ENCODE peak calls at places on chromosomes 13 and 19, in eight cellular contexts. U is psoas muscle, X is neural progenitor cell, C is tibial artery, B is astrocyte of the spinal cord, S is OCI-LY7, V is cardiac fibroblast, P is cardiac muscle cell. T is an unnamed sample.

GRCh38 chr13:47499358-47500150 is 501.5 kb downstream of the SUCLA2 start:
- DNase-seq in S (no peak), U (no peak), C (no peak), V (peak), B (peak), P (peak), X (no peak), T (no peak)

GRCh38 chr13:23960566-23961156 is 63.4 kb upstream of the C1QTNF9B start:
- DNase-seq in P (peak), S (peak), U (no peak), B (peak), C (no peak), X (peak), V (peak), T (peak)

GRCh38 chr13:84455143-84455905 is 573.0 kb upstream of the SLITRK1 start:
- DNase-seq in P (no peak), C (no peak), X (no peak), V (no peak), U (no peak), S (peak), B (no peak), T (no peak)

GRCh38 chr13:49214917-49215376 is 5.2 kb upstream of the MLNR start:
- DNase-seq in U (peak), V (peak), S (peak), B (no peak), P (peak), C (peak), X (no peak), T (peak)

GRCh38 chr13:45257638-45258338 is 56.9 kb upstream of the KCTD4 start:
- DNase-seq in P (no peak), S (no peak), C (no peak), B (peak), U (no peak), X (no peak), V (no peak), T (no peak)

GRCh38 chr19:43765109-43765876 is 10.5 kb upstream of the SMG9 start:
- DNase-seq in U (peak), V (peak), X (no peak), S (peak), B (peak), P (peak), C (peak), T (peak)

GRCh38 chr13:55654243-55654642 is 1486.5 kb upstream of the PRR20A start:
- DNase-seq in U (no peak), X (no peak), P (no peak), C (no peak), S (no peak), V (no peak), B (no peak), T (no peak)

GRCh38 chr19:47681936-47682335 is 31.3 kb upstream of the EHD2 start:
- DNase-seq in B (no peak), P (no peak), C (no peak), S (no peak), X (no peak), U (no peak), V (no peak), T (no peak)

GRCh38 chr19:55406091-55406868 is 1.3 kb downstream of the UBE2S start:
- DNase-seq in X (no peak), B (no peak), C (no peak), S (peak), V (no peak), P (no peak), U (no peak), T (no peak)

GRCh38 chr19:6724631-6725185 is 4.3 kb upstream of the C3 start:
- DNase-seq in B (no peak), U (no peak), V (no peak), C (no peak), S (no peak), X (no peak), P (no peak), T (no peak)

GRCh38 chr19:10617409-10618121 is 7.8 kb upstream of the SLC44A2 start:
- DNase-seq in U (no peak), P (peak), V (peak), C (no peak), S (no peak), X (no peak), B (peak), T (no peak)

GRCh38 chr19:2270157-2270571 is 11.8 kb downstream of the PEAK3 start:
- DNase-seq in B (no peak), S (peak), P (no peak), X (peak), U (peak), C (peak), V (peak), T (no peak)

GRCh38 chr13:30133976-30134375 is 173.4 kb downstream of the KATNAL1 start:
- DNase-seq in V (no peak), P (no peak), X (no peak), S (no peak), U (no peak), B (no peak), C (no peak), T (no peak)

GRCh38 chr13:47594833-47595232 is 406.2 kb downstream of the SUCLA2 start:
- DNase-seq in U (no peak), V (peak), P (peak), X (peak), B (no peak), C (no peak), S (peak), T (peak)

GRCh38 chr19:21568816-21569496 is 63.6 kb downstream of the ZNF429 start:
- DNase-seq in S (no peak), V (peak), X (no peak), B (peak), P (peak), U (peak), C (peak), T (peak)

GRCh38 chr19:17090501-17091074 is 15.0 kb downstream of the MYO9B start:
- DNase-seq in C (no peak), X (no peak), U (no peak), B (no peak), V (peak), P (peak), S (no peak), T (peak)

GRCh38 chr13:105825071-105825470 is 710.4 kb downstream of the EFNB2 start:
- DNase-seq in B (no peak), S (no peak), C (no peak), V (no peak), P (no peak), X (no peak), U (no peak), T (no peak)

GRCh38 chr19:45485301-45486077 is 11.4 kb downstream of the RTN2 start:
- DNase-seq in S (peak), V (peak), X (peak), P (peak), C (peak), B (peak), U (peak), T (peak)

GRCh38 chr19:17865364-17866311 is 5.9 kb downstream of the RPL18A start:
- DNase-seq in P (no peak), B (no peak), S (no peak), C (no peak), V (no peak), U (no peak), X (no peak), T (peak)

GRCh38 chr13:59371229-59371628 is 792.5 kb downstream of the DIAPH3 start:
- DNase-seq in X (no peak), U (no peak), V (no peak), C (no peak), P (no peak), B (no peak), S (no peak), T (no peak)

GRCh38 chr19:7366701-7367420 is 18.1 kb downstream of the ARHGEF18 start:
- DNase-seq in V (peak), X (peak), C (no peak), U (no peak), P (peak), B (peak), S (peak), T (peak)

GRCh38 chr19:51615991-51616390 is 14.2 kb downstream of the SIGLEC5 start:
- DNase-seq in B (no peak), P (no peak), X (no peak), S (no peak), C (no peak), V (no peak), U (no peak), T (no peak)

GRCh38 chr19:47495478-47496372 is 11.7 kb upstream of the KPTN start:
- DNase-seq in P (no peak), U (no peak), B (no peak), S (no peak), V (no peak), X (no peak), C (no peak), T (no peak)

GRCh38 chr13:107271226-107271625 is 703.3 kb upstream of the ARGLU1 start:
- DNase-seq in P (peak), B (peak), S (no peak), C (no peak), X (peak), V (peak), U (no peak), T (no peak)

GRCh38 chr19:18504886-18505610 is 16.8 kb downstream of the ELL start:
- DNase-seq in X (no peak), U (no peak), V (no peak), P (no peak), S (no peak), B (no peak), C (no peak), T (peak)

GRCh38 chr13:48156466-48156865 is 61.6 kb upstream of the MED4 start:
- DNase-seq in V (no peak), U (no peak), C (peak), X (no peak), P (no peak), S (peak), B (no peak), T (peak)

GRCh38 chr13:30569901-30570576 is 47.7 kb upstream of the USPL1 start:
- DNase-seq in C (peak), X (no peak), V (peak), B (peak), P (peak), S (no peak), U (peak), T (peak)

GRCh38 chr13:71677114-71677513 is 189.9 kb downstream of the DACH1 start:
- DNase-seq in C (no peak), S (no peak), P (no peak), V (no peak), U (no peak), X (no peak), B (no peak), T (no peak)

GRCh38 chr13:111658150-111659100 is 338.0 kb downstream of the TEX29 start:
- DNase-seq in S (no peak), U (no peak), X (peak), V (no peak), C (no peak), P (no peak), B (no peak), T (no peak)

GRCh38 chr19:17893766-17894165 is 22.0 kb downstream of the SLC5A5 start:
- DNase-seq in V (no peak), U (no peak), X (no peak), C (no peak), S (no peak), P (no peak), B (no peak), T (no peak)

GRCh38 chr19:4343056-4343844 is at the start of gene MPND:
- DNase-seq in B (peak), S (peak), C (peak), V (peak), U (peak), X (peak), P (peak), T (peak)

GRCh38 chr13:113928701-113929627 is 44.9 kb downstream of the C13orf46 start:
- DNase-seq in P (peak), B (peak), C (peak), V (peak), X (no peak), S (no peak), U (peak), T (no peak)

GRCh38 chr19:15871570-15871969 is 26.3 kb downstream of the CYP4F2 start:
- DNase-seq in B (no peak), U (no peak), S (no peak), P (no peak), X (no peak), C (no peak), V (no peak), T (peak)

GRCh38 chr13:30020726-30021312 is 170.4 kb upstream of the UBL3 start:
- DNase-seq in C (no peak), X (no peak), V (no peak), P (no peak), U (no peak), B (peak), S (no peak), T (no peak)

GRCh38 chr19:40279120-40279551 is 6.0 kb downstream of the AKT2 start:
- DNase-seq in X (no peak), C (peak), S (no peak), U (peak), B (peak), P (peak), V (peak), T (no peak)

GRCh38 chr13:113555141-113555540 is 29.4 kb upstream of the TFDP1 start:
- DNase-seq in P (no peak), B (no peak), V (no peak), U (no peak), C (no peak), X (no peak), S (no peak), T (no peak)

GRCh38 chr19:53394522-53394973 is 401 bp upstream of the ZNF765 start:
- DNase-seq in P (peak), C (peak), B (no peak), X (peak), S (no peak), V (no peak), U (peak), T (no peak)

DNA sequence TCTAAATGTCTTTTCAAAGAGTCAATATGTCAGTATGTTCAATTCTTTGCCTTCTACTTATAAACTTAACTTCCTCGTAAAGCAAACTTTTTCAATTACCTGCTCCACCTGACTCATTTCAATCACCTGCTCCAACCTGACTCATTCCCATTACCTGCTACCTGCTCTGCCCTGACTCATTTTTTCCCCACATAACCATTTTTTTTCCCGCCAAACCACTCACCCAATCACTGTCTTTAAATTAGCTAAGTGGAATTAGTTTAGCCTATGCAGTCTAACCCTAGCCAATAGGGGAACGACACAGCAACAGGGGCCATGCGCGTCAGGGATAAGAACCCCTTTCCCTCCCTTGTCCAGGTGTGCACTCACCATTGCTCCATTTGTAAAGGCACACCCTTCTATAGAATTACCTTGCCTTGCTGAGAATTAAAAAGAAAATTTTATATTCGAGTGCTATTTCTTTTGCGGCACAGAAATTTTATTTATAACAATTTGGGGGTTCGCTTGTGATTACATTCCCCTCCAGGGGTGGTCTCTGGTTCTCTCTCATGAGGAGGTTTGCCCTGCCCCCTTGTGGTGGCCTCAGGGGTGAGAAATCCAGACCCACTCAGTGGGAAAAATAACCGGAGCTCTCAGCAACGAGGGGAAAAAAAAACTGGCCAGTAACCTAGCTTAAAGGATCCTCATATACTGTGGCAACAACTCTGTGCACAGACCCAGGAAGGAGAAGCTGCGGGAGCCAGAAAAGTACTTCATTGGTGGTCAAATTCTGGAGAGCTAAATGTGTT is 193.1 kb downstream of the ZNF486 start:
- DNase-seq in P (no peak), V (no peak), B (no peak), X (peak), U (no peak), S (peak), C (no peak), T (peak)
- TF ChIP-seq CTCF in P (no peak), V (no peak), B (no peak), X (peak), U (no peak), S (peak), C (no peak), T (no peak)

DNA sequence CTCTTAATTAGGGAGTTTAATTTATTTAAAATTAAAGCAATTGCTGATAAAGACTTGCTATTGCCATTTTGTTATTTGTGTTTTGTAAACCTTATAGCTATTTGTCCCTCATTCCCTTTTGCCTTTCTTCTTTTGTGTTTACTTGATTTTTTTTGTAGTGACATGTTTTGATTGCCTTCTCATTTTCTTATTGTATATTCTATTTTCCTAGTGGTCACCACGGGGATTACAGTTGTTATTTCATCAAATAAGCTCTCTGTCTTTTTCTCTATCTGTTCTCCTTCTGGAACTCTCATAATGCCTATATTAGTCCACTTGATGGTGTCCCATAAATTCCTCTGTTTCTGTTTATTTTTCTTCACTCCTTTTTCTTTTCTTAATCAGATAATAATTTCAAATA is 64.4 kb upstream of the FRY start:
- DNase-seq in X (no peak), U (no peak), S (peak), C (no peak), P (no peak), B (no peak), V (no peak), T (no peak)
- TF ChIP-seq CTCF in X (peak), U (no peak), S (peak), C (no peak), P (peak), B (peak), V (peak), T (no peak)

GRCh38 chr19:29524201-29524911 is 1.4 kb upstream of the VSTM2B start:
- DNase-seq in V (no peak), C (no peak), B (no peak), S (no peak), X (peak), P (no peak), U (no peak), T (no peak)
- TF ChIP-seq CTCF in V (no peak), C (no peak), B (no peak), S (no peak), X (peak), P (no peak), U (no peak), T (no peak)

DNA sequence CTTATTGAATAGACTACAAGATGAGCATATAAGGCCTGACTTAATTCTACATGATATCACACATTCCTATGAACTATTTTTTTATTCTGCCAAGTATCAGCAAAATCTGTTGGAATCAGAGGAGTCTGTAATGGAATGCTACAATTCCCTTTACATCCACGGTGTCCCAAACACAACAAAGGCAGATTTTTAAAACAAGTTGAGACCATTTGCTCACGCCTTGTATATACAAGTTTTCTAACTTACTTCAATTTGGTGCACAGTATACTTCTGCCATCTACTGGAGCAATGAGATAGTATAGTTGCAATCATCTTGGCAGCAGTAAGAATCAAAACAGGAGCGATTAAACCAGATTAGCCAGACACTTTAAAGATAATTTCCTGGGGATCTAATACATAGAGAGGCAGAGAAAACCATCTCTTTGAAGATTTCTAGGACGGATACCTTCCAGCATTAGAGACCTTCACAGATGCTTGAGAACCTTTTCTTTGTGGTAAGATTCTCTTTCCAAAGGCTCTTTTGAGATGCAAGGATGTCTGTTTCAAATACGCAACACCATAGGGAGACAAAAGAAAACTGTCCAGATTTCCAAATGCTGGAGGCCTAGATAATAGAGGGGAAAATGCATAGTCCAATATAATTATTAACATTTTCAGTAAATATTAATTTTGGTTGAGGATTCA is 302.0 kb upstream of the MIR17HG start:
- DNase-seq in S (peak), V (peak), P (peak), X (peak), C (no peak), U (no peak), B (peak), T (no peak)
- TF ChIP-seq CTCF in S (no peak), V (no peak), P (peak), X (peak), C (no peak), U (no peak), B (peak), T (no peak)

DNA sequence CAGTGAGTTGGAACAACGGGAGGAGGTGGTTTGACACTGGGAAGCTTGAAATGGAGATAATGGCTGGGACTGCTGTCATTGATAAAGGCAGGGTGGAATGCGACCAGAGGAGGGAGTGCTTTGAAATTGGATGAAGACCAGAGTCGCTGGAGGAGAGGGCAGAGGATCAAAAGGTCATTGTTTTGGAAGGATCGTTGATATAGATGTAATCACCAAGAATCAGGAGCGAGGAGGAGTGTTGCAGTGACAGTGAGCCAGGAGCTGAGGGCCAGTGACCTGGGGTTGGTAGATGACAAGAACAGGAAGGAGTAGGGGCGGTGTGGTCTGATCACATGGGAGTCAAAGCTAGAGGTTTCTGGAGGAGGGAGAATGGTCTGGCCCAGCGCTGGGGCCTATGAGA is 25.3 kb downstream of the TM9SF2 start:
- DNase-seq in C (no peak), V (no peak), S (no peak), B (no peak), X (peak), P (peak), U (no peak), T (peak)
- TF ChIP-seq CTCF in C (no peak), V (no peak), S (no peak), B (no peak), X (no peak), P (no peak), U (no peak), T (no peak)

GRCh38 chr19:640606-641170 is 1.0 kb downstream of the FGF22 start:
- DNase-seq in U (no peak), C (no peak), P (no peak), B (no peak), S (no peak), V (no peak), X (no peak), T (no peak)

GRCh38 chr19:641702-642101 is 2.0 kb downstream of the FGF22 start:
- DNase-seq in V (no peak), U (peak), C (no peak), B (no peak), S (no peak), X (no peak), P (no peak), T (no peak)

GRCh38 chr19:640156-640548 is 473 bp downstream of the FGF22 start:
- DNase-seq in P (no peak), X (no peak), U (no peak), S (no peak), B (no peak), C (no peak), V (no peak), T (no peak)

GRCh38 chr19:638901-639250 is 803 bp upstream of the FGF22 start:
- DNase-seq in P (no peak), S (no peak), V (no peak), U (no peak), X (no peak), C (no peak), B (no peak), T (no peak)

GRCh38 chr19:639251-640155 is at the start of gene FGF22:
- DNase-seq in P (peak), S (peak), V (peak), B (peak), C (peak), X (peak), U (peak), T (peak)
- TF ChIP-seq CTCF in P (no peak), S (no peak), V (no peak), B (no peak), C (no peak), X (no peak), U (no peak), T (no peak)

T was measured in activated CD8-positive, alpha-beta T cell treated with anti-CD3 and anti-CD28 coated beads for 36 hours.